ENCODE peak calls at places on chromosomes 2 and 18, in four cellular contexts. I is stomach, B is GM23338, S is neural progenitor cell. E is an unnamed sample.
A peak's percentile ranks its signal among the peaks of the same experiment; 100 is the strongest.

GRCh38 chr2:147082850-147083522 is 761.8 kb upstream of the ACVR2A start:
- DNase-seq in I (peak; percentile 40), B (peak; percentile 89), S (peak; percentile 77), E (peak; percentile 85)

GRCh38 chr2:35548171-35548570 is 807.4 kb upstream of the CRIM1 start:
- DNase-seq in I (no peak), S (no peak), B (no peak), E (no peak)

GRCh38 chr2:47771211-47771610 is 11.7 kb upstream of the MSH6 start:
- DNase-seq in B (no peak), I (no peak), S (no peak), E (peak; percentile 49)

GRCh38 chr18:59671533-59671932 is 25.7 kb downstream of the CCBE1 start:
- DNase-seq in I (no peak), S (peak; percentile 5), B (no peak), E (no peak)

GRCh38 chr18:45954070-45954712 is 12.9 kb downstream of the EPG5 start:
- DNase-seq in S (no peak), I (no peak), B (no peak), E (peak; percentile 58)

GRCh38 chr2:146634256-146635068 is 1210.4 kb upstream of the ACVR2A start:
- DNase-seq in S (no peak), B (peak; percentile 5), I (no peak), E (peak; percentile 76)

GRCh38 chr2:9595746-9596145 is 35.1 kb downstream of the YWHAQ start:
- DNase-seq in S (no peak), B (no peak), I (no peak), E (no peak)

GRCh38 chr18:35511833-35512232 is 14.1 kb upstream of the INO80C start:
- DNase-seq in B (peak; percentile 27), I (no peak), S (no peak), E (no peak)

DNA sequence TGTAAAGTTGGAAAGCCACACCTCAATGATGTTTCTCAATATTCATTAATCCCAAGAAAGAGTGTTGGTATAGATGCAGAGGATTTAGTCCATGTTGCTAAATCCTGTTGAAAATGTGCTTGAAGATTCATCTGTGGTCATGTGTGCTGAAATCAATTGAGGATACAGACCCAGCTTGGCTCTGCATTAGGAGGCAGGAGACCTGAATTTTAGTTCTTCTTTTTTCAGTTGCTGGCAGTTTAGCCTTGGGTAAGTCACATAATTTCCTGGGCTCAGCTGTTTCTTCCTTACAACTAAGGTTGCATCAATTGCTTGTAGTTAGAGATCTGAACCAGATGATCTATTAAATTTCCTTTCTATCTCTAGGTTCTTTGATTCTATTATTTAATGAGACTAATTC is 54.4 kb downstream of the SETBP1 start:
- DNase-seq in S (no peak), I (no peak), B (no peak), E (no peak)
- TF ChIP-seq CTCF in S (no peak), I (no peak), B (no peak), E (no peak)

DNA sequence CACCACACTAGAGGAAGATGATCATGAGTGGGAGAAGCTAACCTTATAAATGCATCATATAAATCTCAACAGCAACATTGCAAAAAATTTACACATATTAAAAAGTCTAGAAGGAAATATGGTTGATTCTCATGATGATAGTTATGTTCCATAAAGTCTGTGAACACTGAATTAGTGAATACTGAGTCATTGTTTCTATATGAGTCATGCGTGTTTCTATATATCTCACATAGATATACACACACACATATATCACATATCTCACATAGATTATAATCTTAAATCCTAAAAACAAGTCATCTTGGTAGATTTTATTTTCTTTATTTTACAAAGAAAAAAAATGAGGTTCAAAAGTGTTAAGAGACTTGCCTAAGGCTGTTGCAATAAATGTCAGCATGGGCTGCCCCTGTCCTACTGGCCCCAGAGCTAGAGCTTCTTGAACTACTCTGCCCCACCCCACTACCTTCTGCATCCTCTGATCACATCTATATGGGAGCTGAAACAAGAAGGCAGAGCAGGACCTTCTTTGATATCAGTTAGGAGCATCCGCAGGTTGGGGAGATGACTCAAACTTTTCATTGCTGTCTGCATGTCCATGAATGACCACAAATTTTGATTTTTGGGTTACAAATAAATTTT is 81.8 kb upstream of the ADAM23 start:
- DNase-seq in I (no peak), B (no peak), S (no peak), E (no peak)
- H3K4me3 ChIP-seq in I (no peak overlapping the region), B (no peak overlapping the region), S (no peak overlapping the region), E (no peak overlapping the region)

GRCh38 chr2:207528980-207529329 is 807 bp upstream of the CREB1 start:
- DNase-seq in I (peak; percentile 31), S (no peak), B (peak; percentile 64), E (no peak)
- TF ChIP-seq CTCF in I (no peak), S (peak; percentile 3), B (no peak), E (no peak)

GRCh38 chr2:200810252-200810650 is 1.5 kb upstream of the BZW1 start:
- DNase-seq in I (peak; percentile 56), B (no peak), S (no peak), E (no peak)

GRCh38 chr2:200811336-200812121 is at the start of gene BZW1:
- DNase-seq in I (peak; percentile 96), S (peak; percentile 99), B (peak; percentile 98), E (peak; percentile 92)

GRCh38 chr2:200812122-200813022 is 662 bp downstream of the BZW1 start:
- DNase-seq in B (peak; percentile 60), I (peak; percentile 81), S (peak; percentile 79), E (no peak)

GRCh38 chr2:200809506-200810251 is 2.0 kb upstream of the BZW1 start:
- DNase-seq in I (no peak), B (no peak), S (no peak), E (no peak)

GRCh38 chr2:200810967-200811335 is 759 bp upstream of the BZW1 start:
- DNase-seq in I (no peak), S (no peak), B (no peak), E (no peak)
- H3K4me3 ChIP-seq in I (peak overlapping the region; percentile 97), S (peak overlapping the region; percentile 96), B (peak overlapping the region; percentile 92), E (peak overlapping the region; percentile 78)

DNA sequence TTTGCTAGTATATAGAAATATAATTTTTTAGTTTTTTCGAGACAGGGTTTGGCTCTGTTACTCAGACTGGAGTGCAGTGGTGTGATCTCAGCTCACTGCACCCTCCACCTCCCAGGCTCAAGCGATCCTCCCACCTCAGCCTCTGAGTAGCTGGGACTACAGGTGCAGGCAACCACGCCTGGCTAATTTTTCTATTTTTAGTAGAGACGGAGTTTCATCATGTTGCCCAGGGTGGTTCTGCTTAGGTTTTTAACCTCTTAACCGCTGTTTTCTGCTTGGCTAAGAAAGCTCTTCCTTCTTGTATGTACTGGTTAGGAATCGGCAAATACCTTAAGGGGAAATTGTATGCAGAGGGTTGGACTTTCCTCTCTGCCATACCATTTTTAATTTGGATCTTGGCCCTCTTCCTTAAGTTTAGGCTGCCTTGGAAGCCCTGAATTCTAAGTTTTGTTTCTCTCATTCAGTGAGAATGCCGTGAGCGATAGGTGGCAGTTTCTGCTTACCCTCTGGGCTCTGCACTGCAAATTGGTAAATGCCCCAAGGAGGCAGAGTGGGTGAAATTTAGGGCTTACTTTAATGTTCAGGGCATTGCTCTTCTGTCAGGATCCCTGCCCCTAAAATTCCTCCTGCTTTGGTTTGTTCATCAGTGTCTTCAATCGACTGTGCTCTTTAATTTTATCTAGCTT is 32.3 kb downstream of the EML6 start:
- DNase-seq in B (peak; percentile 5), I (no peak), S (no peak), E (no peak)
- TF ChIP-seq CTCF in B (no peak), I (no peak), S (no peak), E (no peak)

DNA sequence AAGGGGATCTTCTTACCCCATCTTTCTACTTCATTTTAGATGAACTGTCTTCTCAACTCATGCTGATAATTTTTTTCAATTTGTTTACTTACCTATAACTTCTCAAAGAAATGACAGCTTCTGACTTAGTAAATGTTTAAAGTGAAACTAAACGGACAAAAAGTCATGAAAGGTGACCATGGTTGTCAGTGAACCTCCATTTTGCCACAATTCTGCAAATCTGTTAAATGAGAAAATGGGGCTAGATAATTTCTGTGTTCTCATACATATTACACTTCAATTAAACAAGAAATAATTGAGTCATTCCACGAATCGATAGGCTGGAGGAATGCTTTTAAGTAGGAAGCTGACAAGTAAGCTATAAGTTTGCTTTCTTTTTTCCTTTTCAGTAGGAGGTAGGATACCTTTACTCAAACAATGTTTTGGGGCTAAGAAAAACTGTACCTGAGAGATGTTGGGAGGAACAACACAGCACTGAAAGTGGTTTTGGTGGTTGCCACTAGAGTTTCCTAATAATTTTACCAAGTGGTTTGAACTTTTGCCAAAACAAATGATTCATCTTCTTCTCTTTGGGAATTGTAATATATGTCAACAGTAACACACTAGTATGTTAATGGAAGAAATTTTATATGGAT is 17.1 kb downstream of the DYNAP start:
- DNase-seq in S (no peak), B (no peak), I (no peak), E (peak; percentile 32)
- H3K4me3 ChIP-seq in S (no peak overlapping the region), B (peak overlapping the region; percentile 3), I (peak overlapping the region; percentile 28), E (peak overlapping the region; percentile 16)

DNA sequence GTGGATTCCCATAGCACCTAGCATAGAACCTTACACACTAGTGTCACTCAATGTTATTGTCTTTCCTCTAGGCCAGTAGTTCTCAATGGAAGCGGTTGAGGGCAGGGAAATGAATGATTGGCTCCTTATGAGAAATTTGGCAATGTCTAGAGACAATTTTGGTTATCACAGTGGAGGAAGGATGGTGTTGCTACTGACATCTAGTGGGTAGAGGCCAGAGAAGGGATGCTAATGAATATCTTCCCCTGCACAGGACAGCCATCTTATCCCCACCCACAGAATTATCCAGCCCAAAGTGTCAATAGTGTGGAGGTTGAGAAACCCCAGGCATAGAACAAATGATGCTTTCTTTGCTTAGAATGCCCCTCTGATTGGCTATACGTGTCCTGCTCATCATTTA is 15.8 kb downstream of the C18orf63 start:
- DNase-seq in S (peak; percentile 20), B (peak; percentile 38), I (no peak), E (no peak)
- TF ChIP-seq CTCF in S (peak; percentile 44), B (peak; percentile 44), I (no peak), E (peak; percentile 51)

DNA sequence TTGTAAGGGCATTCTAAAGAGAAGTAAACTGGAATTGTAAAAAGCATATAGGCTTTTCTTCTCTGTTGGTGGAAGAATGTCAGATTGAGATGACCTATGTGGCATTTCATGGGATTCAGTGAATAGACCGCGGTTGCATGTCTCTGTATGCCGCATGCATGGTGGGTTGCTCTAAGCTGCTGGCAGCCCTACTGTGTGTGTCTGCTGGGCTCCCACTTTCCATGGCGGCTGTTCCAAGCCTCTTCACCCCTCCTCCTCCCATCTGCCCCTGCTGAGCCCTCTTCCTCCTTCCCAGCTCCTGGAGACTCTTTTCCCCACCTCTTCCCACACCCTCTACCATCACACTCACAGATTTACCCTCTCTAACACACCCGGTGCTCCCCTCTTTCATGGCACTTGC is 12.6 kb downstream of the ATP6V1C2 start:
- DNase-seq in B (no peak), I (no peak), S (no peak), E (no peak)
- H3K4me3 ChIP-seq in B (no peak overlapping the region), I (no peak overlapping the region), S (no peak overlapping the region), E (no peak overlapping the region)